ENCODE peak calls at places on chromosomes 12 and 14, in five cellular contexts. L, A, M, N and F are unnamed samples.

GRCh38 chr14:37650356-37651037 is 55.1 kb downstream of the TTC6 start:
- DNase-seq in L (peak; percentile 41), M (no peak), A (no peak), N (no peak), F (no peak)

GRCh38 chr14:64671591-64671990 is 32.6 kb upstream of the PLEKHG3 start:
- DNase-seq in N (no peak), L (peak; percentile 66), A (no peak), M (no peak), F (peak; percentile 78)

GRCh38 chr14:105385322-105385637 is 13.1 kb upstream of the TEX22 start:
- DNase-seq in L (no peak), N (no peak), A (no peak), M (no peak), F (no peak)

GRCh38 chr12:75852143-75852542 is 179.4 kb downstream of the PHLDA1 start:
- DNase-seq in M (no peak), A (no peak), N (no peak), L (no peak), F (no peak)

GRCh38 chr12:16844875-16845274 is 238.9 kb upstream of the LMO3 start:
- DNase-seq in L (peak; percentile 28), A (no peak), N (no peak), M (no peak), F (peak; percentile 2)

GRCh38 chr14:36520601-36521525 is 831 bp upstream of the NKX2-1 start:
- DNase-seq in L (peak; percentile 84), M (no peak), N (no peak), A (no peak), F (no peak)

GRCh38 chr14:84520711-84521338 is 1009.1 kb upstream of the FLRT2 start:
- DNase-seq in M (no peak), A (no peak), L (no peak), N (no peak), F (no peak)

GRCh38 chr14:59691266-59691665 is 114.7 kb upstream of the CCDC175 start:
- DNase-seq in L (no peak), A (no peak), N (no peak), M (no peak), F (no peak)

GRCh38 chr12:14157129-14157747 is 175.8 kb upstream of the GRIN2B start:
- DNase-seq in A (no peak), N (no peak), L (no peak), M (no peak), F (no peak)

GRCh38 chr14:105502446-105503295 is 11.6 kb downstream of the TEDC1 start:
- DNase-seq in L (no peak), M (no peak), A (peak; percentile 53), N (no peak), F (no peak)

GRCh38 chr12:1217191-1217949 is 226.3 kb downstream of the ERC1 start:
- DNase-seq in M (no peak), L (peak; percentile 50), A (no peak), N (no peak), F (peak; percentile 56)

GRCh38 chr14:96559571-96559970 is 57.4 kb downstream of the PAPOLA start:
- DNase-seq in M (no peak), L (no peak), A (no peak), N (no peak), F (no peak)

GRCh38 chr12:30026621-30027234 is 243.0 kb upstream of the TMTC1 start:
- DNase-seq in N (no peak), L (no peak), A (no peak), M (no peak), F (peak; percentile 49)

GRCh38 chr14:96203635-96204034 is 1.0 kb upstream of the BDKRB2 start:
- DNase-seq in L (no peak), A (no peak), N (no peak), M (no peak), F (no peak)

GRCh38 chr12:57803317-57803893 is 15.1 kb downstream of the AVIL start:
- DNase-seq in M (peak; percentile 54), L (peak; percentile 66), N (peak; percentile 14), A (no peak), F (peak; percentile 99)

GRCh38 chr12:89861086-89861485 is 152.4 kb upstream of the ATP2B1 start:
- DNase-seq in N (no peak), M (no peak), L (no peak), A (no peak), F (no peak)

GRCh38 chr12:96570579-96570978 is 81.2 kb downstream of the CFAP54 start:
- DNase-seq in A (no peak), M (no peak), N (no peak), L (no peak), F (no peak)

GRCh38 chr12:113030875-113031525 is 25.5 kb upstream of the DTX1 start:
- DNase-seq in M (no peak), A (no peak), N (no peak), L (peak; percentile 85), F (peak; percentile 47)

GRCh38 chr12:52207895-52208294 is 16.1 kb upstream of the KRT80 start:
- DNase-seq in L (no peak), M (peak; percentile 83), A (peak; percentile 78), N (no peak), F (peak; percentile 63)

GRCh38 chr12:56880416-56881035 is 53.7 kb downstream of the SDR9C7 start:
- DNase-seq in A (no peak), M (no peak), L (no peak), N (no peak), F (no peak)

GRCh38 chr12:8075935-8076334 is 6.1 kb upstream of the NECAP1 start:
- DNase-seq in L (no peak), N (no peak), A (no peak), M (no peak), F (no peak)

GRCh38 chr12:21774358-21775129 is at the start of gene KCNJ8:
- DNase-seq in M (peak; percentile 95), N (no peak), A (peak; percentile 94), L (peak; percentile 81), F (peak; percentile 40)

GRCh38 chr14:23160924-23161522 is 22.4 kb downstream of the SLC7A8 start:
- DNase-seq in M (peak; percentile 43), A (no peak), N (no peak), L (peak; percentile 65), F (peak; percentile 14)

GRCh38 chr12:105401198-105401597 is 70.7 kb downstream of the C12orf75 start:
- DNase-seq in N (no peak), M (no peak), L (no peak), A (no peak), F (no peak)

GRCh38 chr12:105396983-105397382 is 66.5 kb downstream of the C12orf75 start:
- DNase-seq in L (no peak), N (no peak), A (no peak), M (no peak), F (no peak)

GRCh38 chr12:105400227-105400626 is 69.7 kb downstream of the C12orf75 start:
- DNase-seq in N (no peak), M (no peak), L (no peak), A (no peak), F (no peak)

GRCh38 chr12:105402366-105402765 is 71.9 kb downstream of the C12orf75 start:
- DNase-seq in L (no peak), M (no peak), A (no peak), N (no peak), F (no peak)

DNA sequence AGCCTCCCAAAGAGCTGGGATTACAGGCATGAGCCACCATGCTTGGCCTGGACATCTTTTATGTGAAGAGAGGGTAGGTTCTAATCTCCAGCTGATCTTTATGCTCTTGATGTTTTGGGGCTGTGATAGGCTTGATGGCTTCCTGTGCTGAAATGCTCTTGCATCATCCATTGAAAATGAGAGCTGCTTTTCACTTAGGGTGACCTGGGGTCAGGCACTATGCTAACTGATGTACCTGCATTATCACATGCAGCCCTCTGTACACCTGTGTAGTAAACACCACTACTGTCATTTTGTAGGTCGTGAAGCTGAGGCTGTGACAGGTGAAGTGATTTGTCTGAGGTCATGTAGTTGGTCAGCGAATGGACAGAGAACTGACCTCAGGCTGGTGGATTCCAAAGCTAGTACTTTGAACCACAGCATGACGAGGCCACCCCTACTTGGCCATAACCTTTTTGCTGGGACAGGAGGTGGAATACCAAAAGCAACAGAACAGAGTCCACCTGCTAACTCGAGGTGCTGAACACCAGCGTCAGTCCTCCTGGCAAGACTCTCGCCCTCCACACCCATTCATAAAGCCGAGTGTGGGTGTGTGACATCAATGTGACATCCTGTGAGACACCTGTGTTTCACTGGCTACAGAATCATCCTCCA is 69.1 kb downstream of the C12orf75 start:
- DNase-seq in M (no peak), N (no peak), A (no peak), L (no peak), F (no peak)
- H3K4me1 ChIP-seq in M (no peaks in the 10 kb centered on the region), N (no peaks in the 10 kb centered on the region), A (no peaks in the 10 kb centered on the region), L (no peaks in the 10 kb centered on the region), F (no peaks in the 10 kb centered on the region)

GRCh38 chr12:126338031-126338441 is 1272.8 kb downstream of the AACS start:
- DNase-seq in M (no peak), L (no peak), A (no peak), N (no peak), F (no peak)
- H3K27ac ChIP-seq in M (no peak overlapping the region), L (no peak overlapping the region), A (no peak overlapping the region), N (no peak overlapping the region), F (no peak overlapping the region)

DNA sequence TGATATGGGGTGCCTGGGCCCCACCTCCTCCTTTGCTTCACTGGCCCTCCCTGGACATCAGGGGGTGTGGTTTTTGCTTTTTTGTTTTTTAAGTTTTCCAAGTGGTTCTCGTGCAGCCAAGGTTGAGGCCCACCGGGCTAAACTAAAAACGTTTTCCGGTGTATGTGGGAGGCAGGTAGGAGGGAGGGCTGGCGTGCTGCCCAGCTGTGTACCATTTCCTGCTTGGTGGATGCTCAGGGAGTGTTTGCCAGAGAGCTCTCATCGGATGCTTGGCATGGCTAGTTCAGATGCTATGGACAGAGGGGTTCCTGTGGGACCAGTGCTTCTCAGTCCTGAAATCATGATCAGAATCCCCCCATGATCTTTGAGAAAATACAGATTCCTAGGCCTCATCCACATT is 246.4 kb downstream of the CACNA1C start:
- DNase-seq in L (no peak), M (peak; percentile 60), A (no peak), N (no peak), F (no peak)
- H3K4me1 ChIP-seq in L (peaks cover 3% of the 10 kb centered on the region), M (peaks cover 81% of the 10 kb centered on the region), A (peaks cover 99% of the 10 kb centered on the region), N (no peaks in the 10 kb centered on the region), F (no peaks in the 10 kb centered on the region)

DNA sequence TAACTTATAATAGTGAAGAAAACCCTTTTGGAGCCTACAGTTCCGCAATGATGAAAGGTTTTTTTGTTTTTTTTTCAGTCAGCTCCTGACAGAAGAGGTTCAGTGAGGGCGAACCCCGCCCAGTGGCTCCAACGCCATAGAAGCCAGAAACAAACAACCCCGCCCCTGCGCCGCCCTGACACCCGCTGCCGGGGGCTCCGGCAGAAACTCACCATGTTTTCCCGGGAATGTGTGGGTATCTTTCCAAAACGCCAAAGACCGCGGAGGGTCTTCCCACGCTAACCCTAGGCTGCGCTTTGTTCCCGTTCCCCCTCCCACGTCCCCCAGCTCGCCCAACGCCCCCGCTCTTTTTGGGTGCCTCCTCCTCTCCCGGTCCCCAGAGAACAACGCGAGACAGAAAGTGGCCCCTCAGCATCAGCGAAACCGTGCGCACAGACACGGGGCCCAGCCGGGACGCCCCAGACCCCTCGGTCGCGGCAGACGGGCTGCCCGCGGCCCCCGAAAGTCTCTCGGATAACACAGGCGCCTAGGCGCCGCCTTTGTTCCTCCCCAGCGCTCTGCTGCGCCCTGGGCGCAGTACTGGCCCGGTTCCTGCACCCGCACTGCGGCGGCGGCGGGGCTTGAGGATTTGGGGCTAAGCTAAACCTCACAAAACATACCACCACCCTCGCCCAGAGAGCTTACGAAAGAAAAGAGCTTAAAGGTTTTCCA is 520 bp downstream of the TUBA1A start:
- DNase-seq in N (peak; percentile 72), A (peak; percentile 90), M (peak; percentile 93), L (peak; percentile 74), F (peak; percentile 78)
- H3K27ac ChIP-seq in N (peak overlapping the region; percentile 98), A (peak overlapping the region; percentile 99), M (peak overlapping the region; percentile 99), L (peak overlapping the region; percentile 93), F (peak overlapping the region; percentile 65)